ENCODE peak calls at places on chromosome 18, in five cellular contexts. One of them, this sample, is unnamed.

GRCh38 chr18:70234667-70235459 is 29.4 kb upstream of the RTTN start:
- DNase-seq in cardiac muscle cell: peak; percentile 85
- DNase-seq in spleen: no peak
- DNase-seq in thoracic aorta: no peak
- DNase-seq in Peyer's patch: no peak
- DNase-seq in this sample: no peak

GRCh38 chr18:54608008-54608642 is 17.1 kb downstream of the DYNAP start:
- DNase-seq in cardiac muscle cell: peak; percentile 55
- DNase-seq in spleen: no peak
- DNase-seq in thoracic aorta: no peak
- DNase-seq in Peyer's patch: no peak
- DNase-seq in this sample: no peak

GRCh38 chr18:25516747-25517498 is 165.0 kb upstream of the ZNF521 start:
- DNase-seq in cardiac muscle cell: no peak
- DNase-seq in spleen: no peak
- DNase-seq in thoracic aorta: no peak
- DNase-seq in Peyer's patch: no peak
- DNase-seq in this sample: no peak

GRCh38 chr18:55839350-55839749 is 251.4 kb upstream of the TCF4 start:
- DNase-seq in cardiac muscle cell: peak; percentile 65
- DNase-seq in spleen: no peak
- DNase-seq in thoracic aorta: no peak
- DNase-seq in Peyer's patch: no peak
- DNase-seq in this sample: no peak

GRCh38 chr18:56389190-56389589 is 249.2 kb downstream of the TXNL1 start:
- DNase-seq in cardiac muscle cell: no peak
- DNase-seq in spleen: no peak
- DNase-seq in thoracic aorta: no peak
- DNase-seq in Peyer's patch: no peak
- DNase-seq in this sample: no peak

GRCh38 chr18:6509417-6510198 is 94.9 kb upstream of the L3MBTL4 start:
- DNase-seq in cardiac muscle cell: peak; percentile 43
- DNase-seq in spleen: no peak
- DNase-seq in thoracic aorta: no peak
- DNase-seq in Peyer's patch: no peak
- DNase-seq in this sample: no peak

GRCh38 chr18:36411745-36412168 is 114.2 kb downstream of the FHOD3 start:
- DNase-seq in cardiac muscle cell: peak; percentile 62
- DNase-seq in spleen: no peak
- DNase-seq in thoracic aorta: no peak
- DNase-seq in Peyer's patch: no peak
- DNase-seq in this sample: no peak

GRCh38 chr18:904135-905090 is at the start of gene ADCYAP1:
- DNase-seq in cardiac muscle cell: no peak
- DNase-seq in spleen: no peak
- DNase-seq in thoracic aorta: no peak
- DNase-seq in Peyer's patch: no peak
- DNase-seq in this sample: no peak

GRCh38 chr18:48547456-48548403 is 8.9 kb downstream of the CTIF start:
- DNase-seq in cardiac muscle cell: peak; percentile 73
- DNase-seq in spleen: no peak
- DNase-seq in thoracic aorta: peak; percentile 12
- DNase-seq in Peyer's patch: no peak
- DNase-seq in this sample: peak; percentile 34

GRCh38 chr18:34901299-34901698 is 139.9 kb upstream of the MAPRE2 start:
- DNase-seq in cardiac muscle cell: peak; percentile 23
- DNase-seq in spleen: no peak
- DNase-seq in thoracic aorta: no peak
- DNase-seq in Peyer's patch: no peak
- DNase-seq in this sample: no peak

GRCh38 chr18:11497585-11497984 is 111.8 kb upstream of the SLC35G4 start:
- DNase-seq in cardiac muscle cell: peak; percentile 44
- DNase-seq in spleen: no peak
- DNase-seq in thoracic aorta: no peak
- DNase-seq in Peyer's patch: no peak
- DNase-seq in this sample: no peak

GRCh38 chr18:9928646-9929259 is 14.9 kb downstream of the VAPA start:
- DNase-seq in cardiac muscle cell: no peak
- DNase-seq in spleen: no peak
- DNase-seq in thoracic aorta: no peak
- DNase-seq in Peyer's patch: no peak
- DNase-seq in this sample: no peak
- H3K4me1 ChIP-seq in cardiac muscle cell: peaks cover 14% of the 10 kb centered on the region
- H3K4me1 ChIP-seq in spleen: peaks cover 62% of the 10 kb centered on the region
- H3K4me1 ChIP-seq in thoracic aorta: peaks cover 87% of the 10 kb centered on the region
- H3K4me1 ChIP-seq in Peyer's patch: peaks cover 48% of the 10 kb centered on the region
- H3K4me1 ChIP-seq in this sample: peaks cover 90% of the 10 kb centered on the region

GRCh38 chr18:79944746-79945117 is 6.7 kb downstream of the SLC66A2 start:
- DNase-seq in cardiac muscle cell: no peak
- DNase-seq in spleen: peak; percentile 47
- DNase-seq in thoracic aorta: no peak
- DNase-seq in Peyer's patch: no peak
- DNase-seq in this sample: no peak

GRCh38 chr18:79944126-79944731 is 7.2 kb downstream of the SLC66A2 start:
- DNase-seq in cardiac muscle cell: peak; percentile 65
- DNase-seq in spleen: peak; percentile 75
- DNase-seq in thoracic aorta: no peak
- DNase-seq in Peyer's patch: peak; percentile 11
- DNase-seq in this sample: no peak

GRCh38 chr18:79942786-79943607 is 8.5 kb downstream of the SLC66A2 start:
- DNase-seq in cardiac muscle cell: no peak
- DNase-seq in spleen: peak; percentile 68
- DNase-seq in thoracic aorta: no peak
- DNase-seq in Peyer's patch: no peak
- DNase-seq in this sample: no peak

GRCh38 chr18:79942211-79942610 is 9.2 kb downstream of the SLC66A2 start:
- DNase-seq in cardiac muscle cell: no peak
- DNase-seq in spleen: peak; percentile 41
- DNase-seq in thoracic aorta: no peak
- DNase-seq in Peyer's patch: no peak
- DNase-seq in this sample: no peak

DNA sequence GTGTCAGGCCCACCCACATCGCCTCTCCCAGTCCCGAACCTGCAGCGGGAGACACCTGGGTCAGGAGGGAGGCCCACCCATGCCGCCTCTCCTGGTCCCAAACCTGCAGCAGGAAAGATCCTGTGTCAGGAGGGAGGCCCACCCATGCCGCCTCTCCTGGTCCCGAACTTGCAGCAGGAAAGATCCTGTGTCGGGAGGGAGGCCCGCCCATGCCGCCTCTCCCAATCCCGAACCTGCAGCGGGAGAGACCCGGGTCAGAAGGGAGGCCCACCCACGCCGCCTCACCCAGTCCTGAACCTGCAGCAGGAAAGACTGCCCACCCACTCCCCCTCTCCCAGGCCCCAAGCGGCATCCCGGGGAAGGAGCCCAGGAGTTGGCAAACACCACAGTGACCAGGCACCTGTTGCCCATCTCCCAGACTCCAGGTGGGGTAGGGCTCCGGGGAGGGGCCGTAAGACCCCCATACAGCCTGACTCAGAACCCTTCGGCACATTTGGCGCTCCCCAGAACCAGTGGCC is 7.8 kb downstream of the SLC66A2 start:
- DNase-seq in cardiac muscle cell: no peak
- DNase-seq in spleen: peak; percentile 67
- DNase-seq in thoracic aorta: no peak
- DNase-seq in Peyer's patch: peak; percentile 7
- DNase-seq in this sample: no peak
- H3K36me3 ChIP-seq in cardiac muscle cell: no peaks in the 10 kb centered on the region
- H3K36me3 ChIP-seq in spleen: peaks cover 80% of the 10 kb centered on the region
- H3K36me3 ChIP-seq in thoracic aorta: peaks cover 14% of the 10 kb centered on the region
- H3K36me3 ChIP-seq in Peyer's patch: no peaks in the 10 kb centered on the region
- H3K36me3 ChIP-seq in this sample: no peaks in the 10 kb centered on the region

GRCh38 chr18:3268306-3268705 is 6.4 kb downstream of the MYL12B start:
- DNase-seq in cardiac muscle cell: no peak
- DNase-seq in spleen: no peak
- DNase-seq in thoracic aorta: no peak
- DNase-seq in Peyer's patch: no peak
- DNase-seq in this sample: no peak

GRCh38 chr18:3266062-3266608 is 4.2 kb downstream of the MYL12B start:
- DNase-seq in cardiac muscle cell: no peak
- DNase-seq in spleen: no peak
- DNase-seq in thoracic aorta: no peak
- DNase-seq in Peyer's patch: no peak
- DNase-seq in this sample: no peak

GRCh38 chr18:3262234-3263171 is 570 bp downstream of the MYL12B start:
- DNase-seq in cardiac muscle cell: peak; percentile 50
- DNase-seq in spleen: no peak
- DNase-seq in thoracic aorta: no peak
- DNase-seq in Peyer's patch: no peak
- DNase-seq in this sample: no peak

GRCh38 chr18:3264362-3264761 is 2.4 kb downstream of the MYL12B start:
- DNase-seq in cardiac muscle cell: no peak
- DNase-seq in spleen: no peak
- DNase-seq in thoracic aorta: no peak
- DNase-seq in Peyer's patch: no peak
- DNase-seq in this sample: no peak

DNA sequence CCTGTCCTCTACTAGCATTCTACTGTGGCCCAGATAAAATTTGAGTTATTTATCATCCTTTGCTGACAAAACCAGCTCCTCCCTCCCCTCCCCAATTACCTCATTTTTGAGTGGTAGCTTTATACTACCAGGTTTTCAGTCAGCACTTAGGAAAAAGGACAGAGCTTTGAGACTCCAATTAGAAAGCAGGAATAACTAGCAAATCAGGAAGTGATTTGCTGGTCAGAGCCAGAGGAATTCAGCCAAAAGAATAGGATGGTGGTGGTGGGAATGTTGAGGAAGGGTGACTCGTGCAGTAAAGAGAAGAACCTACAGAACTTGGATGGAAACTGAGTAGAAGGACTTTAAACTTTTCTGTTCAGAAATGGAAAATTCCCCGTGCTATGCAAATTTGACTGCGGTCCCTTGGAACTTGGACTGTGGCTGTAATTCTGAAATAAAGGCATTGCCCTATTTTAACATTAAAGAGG is 3.7 kb downstream of the MYL12B start:
- DNase-seq in cardiac muscle cell: peak; percentile 40
- DNase-seq in spleen: no peak
- DNase-seq in thoracic aorta: no peak
- DNase-seq in Peyer's patch: no peak
- DNase-seq in this sample: no peak
- H3K4me1 ChIP-seq in cardiac muscle cell: peaks cover 22% of the 10 kb centered on the region
- H3K4me1 ChIP-seq in spleen: peaks cover 65% of the 10 kb centered on the region
- H3K4me1 ChIP-seq in thoracic aorta: peaks cover 72% of the 10 kb centered on the region
- H3K4me1 ChIP-seq in Peyer's patch: peaks cover 61% of the 10 kb centered on the region
- H3K4me1 ChIP-seq in this sample: peaks cover 74% of the 10 kb centered on the region

GRCh38 chr18:62279561-62279960 is 45.5 kb upstream of the TNFRSF11A start:
- DNase-seq in cardiac muscle cell: no peak
- DNase-seq in spleen: no peak
- DNase-seq in thoracic aorta: no peak
- DNase-seq in Peyer's patch: no peak
- DNase-seq in this sample: no peak

GRCh38 chr18:62280058-62280457 is 45.1 kb upstream of the TNFRSF11A start:
- DNase-seq in cardiac muscle cell: no peak
- DNase-seq in spleen: no peak
- DNase-seq in thoracic aorta: no peak
- DNase-seq in Peyer's patch: no peak
- DNase-seq in this sample: no peak

GRCh38 chr18:62284637-62285036 is 40.5 kb upstream of the TNFRSF11A start:
- DNase-seq in cardiac muscle cell: no peak
- DNase-seq in spleen: no peak
- DNase-seq in thoracic aorta: no peak
- DNase-seq in Peyer's patch: no peak
- DNase-seq in this sample: no peak

GRCh38 chr18:62282188-62282629 is 42.9 kb upstream of the TNFRSF11A start:
- DNase-seq in cardiac muscle cell: peak; percentile 82
- DNase-seq in spleen: no peak
- DNase-seq in thoracic aorta: no peak
- DNase-seq in Peyer's patch: no peak
- DNase-seq in this sample: no peak

DNA sequence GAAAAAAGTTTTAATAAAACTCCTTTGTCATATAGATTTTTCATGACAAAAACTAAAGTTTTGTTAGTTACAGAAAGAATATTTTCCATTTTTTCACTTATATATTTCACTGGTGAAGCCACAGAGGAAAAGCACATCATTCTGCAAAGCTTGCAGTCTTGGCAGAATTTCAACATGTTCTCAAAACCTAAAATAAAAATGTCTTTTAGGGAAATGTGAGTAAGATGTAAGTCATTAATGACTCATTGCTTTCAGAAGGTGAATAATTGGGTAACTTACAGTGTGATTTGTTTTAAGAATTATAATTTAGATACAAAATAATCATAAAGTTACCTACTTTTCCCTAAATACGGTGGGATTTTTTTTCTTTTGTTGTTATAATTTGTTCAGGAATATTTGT is 43.4 kb upstream of the TNFRSF11A start:
- DNase-seq in cardiac muscle cell: peak; percentile 86
- DNase-seq in spleen: no peak
- DNase-seq in thoracic aorta: no peak
- DNase-seq in Peyer's patch: no peak
- DNase-seq in this sample: no peak
- H3K36me3 ChIP-seq in cardiac muscle cell: peaks cover 16% of the 10 kb centered on the region
- H3K36me3 ChIP-seq in spleen: peaks cover 93% of the 10 kb centered on the region
- H3K36me3 ChIP-seq in thoracic aorta: no peaks in the 10 kb centered on the region
- H3K36me3 ChIP-seq in Peyer's patch: no peaks in the 10 kb centered on the region
- H3K36me3 ChIP-seq in this sample: no peaks in the 10 kb centered on the region

DNA sequence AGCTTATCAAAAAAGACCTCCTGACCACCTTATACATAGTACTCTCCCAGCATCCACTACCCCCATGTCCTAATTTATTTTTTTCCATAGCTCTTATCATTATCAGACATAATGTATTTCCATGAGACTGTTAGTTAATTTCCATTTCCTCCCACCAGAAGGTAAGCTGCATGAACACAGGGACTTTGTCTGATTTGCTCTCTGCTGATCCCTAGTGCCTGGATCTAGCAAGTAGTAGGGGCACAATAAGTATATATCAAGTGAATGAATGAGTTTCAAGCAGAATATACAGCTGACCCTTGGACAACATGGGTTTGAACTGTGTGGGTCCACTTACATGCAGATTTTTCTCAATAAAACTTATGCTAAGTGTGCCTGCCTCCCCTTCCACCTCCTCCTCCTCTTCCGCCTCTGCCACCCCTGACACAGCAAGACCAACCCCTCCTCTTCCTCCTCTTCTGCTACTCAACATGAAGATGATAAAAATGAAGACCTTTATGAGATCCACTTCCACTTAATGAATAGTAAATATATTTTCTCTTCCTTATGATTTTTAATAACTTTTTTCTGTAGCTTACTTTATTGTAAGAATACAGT is 53.8 kb downstream of the CTAGE1 start:
- DNase-seq in cardiac muscle cell: peak; percentile 65
- DNase-seq in spleen: no peak
- DNase-seq in thoracic aorta: no peak
- DNase-seq in Peyer's patch: no peak
- DNase-seq in this sample: no peak
- H3K4me1 ChIP-seq in cardiac muscle cell: no peaks in the 10 kb centered on the region
- H3K4me1 ChIP-seq in spleen: no peaks in the 10 kb centered on the region
- H3K4me1 ChIP-seq in thoracic aorta: no peaks in the 10 kb centered on the region
- H3K4me1 ChIP-seq in Peyer's patch: no peaks in the 10 kb centered on the region
- H3K4me1 ChIP-seq in this sample: no peaks in the 10 kb centered on the region

DNA sequence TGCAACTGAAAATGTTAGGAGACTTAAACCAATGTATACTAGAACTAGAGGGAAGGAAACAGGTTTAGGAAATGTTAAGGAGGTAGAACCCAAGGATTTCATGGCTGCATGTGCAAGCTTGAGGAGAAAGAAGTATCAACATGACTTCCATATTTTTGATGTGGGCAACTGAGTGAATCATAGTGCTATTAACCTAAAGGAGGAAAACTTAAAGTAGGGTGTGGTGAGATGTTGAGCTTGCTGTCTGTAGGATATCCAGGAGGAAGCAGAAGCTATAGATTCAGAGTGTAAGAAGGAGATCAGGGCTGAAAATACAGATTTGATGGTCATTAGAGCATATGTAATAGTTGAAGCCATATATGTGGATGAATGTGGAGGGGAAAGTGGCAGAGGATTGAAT is 31.5 kb downstream of the NDC80 start:
- DNase-seq in cardiac muscle cell: no peak
- DNase-seq in spleen: no peak
- DNase-seq in thoracic aorta: no peak
- DNase-seq in Peyer's patch: no peak
- DNase-seq in this sample: no peak
- H3K36me3 ChIP-seq in cardiac muscle cell: peaks cover 18% of the 10 kb centered on the region
- H3K36me3 ChIP-seq in spleen: no peaks in the 10 kb centered on the region
- H3K36me3 ChIP-seq in thoracic aorta: no peaks in the 10 kb centered on the region
- H3K36me3 ChIP-seq in Peyer's patch: no peaks in the 10 kb centered on the region
- H3K36me3 ChIP-seq in this sample: no peaks in the 10 kb centered on the region